ENCODE peak calls at places on chromosome 14, in four cellular contexts. One of them, this sample, is unnamed.

GRCh38 chr14:68233385-68233784 is 413.8 kb downstream of the RAD51B start:
- DNase-seq in K562: no peak
- DNase-seq in GM12891: no peak
- DNase-seq in HepG2: no peak
- DNase-seq in this sample: no peak

GRCh38 chr14:43411841-43412240 is 1095.2 kb downstream of the FSCB start:
- DNase-seq in K562: no peak
- DNase-seq in GM12891: no peak
- DNase-seq in HepG2: no peak
- DNase-seq in this sample: no peak

GRCh38 chr14:36383674-36384421 is 63.4 kb upstream of the MBIP start:
- DNase-seq in HepG2: no peak
- DNase-seq in K562: no peak
- DNase-seq in GM12891: no peak
- DNase-seq in this sample: no peak

GRCh38 chr14:99758121-99758871 is 34.9 kb upstream of the EML1 start:
- DNase-seq in HepG2: no peak
- DNase-seq in GM12891: no peak
- DNase-seq in K562: no peak
- DNase-seq in this sample: no peak

GRCh38 chr14:104284636-104285482 is 146.5 kb downstream of the KIF26A start:
- DNase-seq in K562: no peak
- DNase-seq in GM12891: no peak
- DNase-seq in HepG2: no peak
- DNase-seq in this sample: no peak

GRCh38 chr14:50260511-50260910 is 29.1 kb upstream of the SOS2 start:
- DNase-seq in GM12891: peak; percentile 7
- DNase-seq in HepG2: peak; percentile 23
- DNase-seq in K562: no peak
- DNase-seq in this sample: no peak

GRCh38 chr14:47040490-47040889 is 388.9 kb upstream of the RPL10L start:
- DNase-seq in GM12891: no peak
- DNase-seq in K562: no peak
- DNase-seq in HepG2: peak; percentile 3
- DNase-seq in this sample: no peak

GRCh38 chr14:35286707-35287106 is 5.5 kb upstream of the PSMA6 start:
- DNase-seq in HepG2: no peak
- DNase-seq in GM12891: no peak
- DNase-seq in K562: no peak
- DNase-seq in this sample: no peak

GRCh38 chr14:67580336-67581230 is 19.5 kb downstream of the PIGH start:
- DNase-seq in HepG2: no peak
- DNase-seq in GM12891: no peak
- DNase-seq in K562: no peak
- DNase-seq in this sample: no peak

GRCh38 chr14:22432348-22432976 is 156.6 kb downstream of the DAD1 start:
- DNase-seq in GM12891: no peak
- DNase-seq in HepG2: no peak
- DNase-seq in K562: no peak
- DNase-seq in this sample: no peak

GRCh38 chr14:93970589-93970966 is 5.8 kb downstream of the ASB2 start:
- DNase-seq in HepG2: peak; percentile 52
- DNase-seq in K562: no peak
- DNase-seq in GM12891: no peak
- DNase-seq in this sample: no peak

GRCh38 chr14:33165144-33165925 is 226.7 kb downstream of the NPAS3 start:
- DNase-seq in K562: no peak
- DNase-seq in HepG2: no peak
- DNase-seq in GM12891: no peak
- DNase-seq in this sample: no peak

GRCh38 chr14:68011629-68012028 is 192.1 kb downstream of the RAD51B start:
- DNase-seq in K562: no peak
- DNase-seq in GM12891: no peak
- DNase-seq in HepG2: no peak
- DNase-seq in this sample: no peak

GRCh38 chr14:98877065-98877464 is 394.9 kb downstream of the BCL11B start:
- DNase-seq in K562: no peak
- DNase-seq in HepG2: no peak
- DNase-seq in GM12891: no peak
- DNase-seq in this sample: no peak

GRCh38 chr14:54817506-54817905 is 85.1 kb downstream of the GCH1 start:
- DNase-seq in HepG2: no peak
- DNase-seq in GM12891: no peak
- DNase-seq in K562: no peak
- DNase-seq in this sample: no peak

GRCh38 chr14:72377016-72377415 is 444.8 kb downstream of the RGS6 start:
- DNase-seq in K562: no peak
- DNase-seq in GM12891: no peak
- DNase-seq in HepG2: no peak
- DNase-seq in this sample: no peak

GRCh38 chr14:55160989-55161388 is 30.4 kb downstream of the DLGAP5 start:
- DNase-seq in GM12891: no peak
- DNase-seq in HepG2: peak; percentile 8
- DNase-seq in K562: no peak
- DNase-seq in this sample: no peak

GRCh38 chr14:55354500-55354899 is 57.1 kb downstream of the ATG14 start:
- DNase-seq in HepG2: peak; percentile 41
- DNase-seq in K562: no peak
- DNase-seq in GM12891: no peak
- DNase-seq in this sample: no peak

GRCh38 chr14:89669209-89669608 is 252.2 kb upstream of the FOXN3 start:
- DNase-seq in GM12891: no peak
- DNase-seq in HepG2: no peak
- DNase-seq in K562: no peak
- DNase-seq in this sample: no peak

DNA sequence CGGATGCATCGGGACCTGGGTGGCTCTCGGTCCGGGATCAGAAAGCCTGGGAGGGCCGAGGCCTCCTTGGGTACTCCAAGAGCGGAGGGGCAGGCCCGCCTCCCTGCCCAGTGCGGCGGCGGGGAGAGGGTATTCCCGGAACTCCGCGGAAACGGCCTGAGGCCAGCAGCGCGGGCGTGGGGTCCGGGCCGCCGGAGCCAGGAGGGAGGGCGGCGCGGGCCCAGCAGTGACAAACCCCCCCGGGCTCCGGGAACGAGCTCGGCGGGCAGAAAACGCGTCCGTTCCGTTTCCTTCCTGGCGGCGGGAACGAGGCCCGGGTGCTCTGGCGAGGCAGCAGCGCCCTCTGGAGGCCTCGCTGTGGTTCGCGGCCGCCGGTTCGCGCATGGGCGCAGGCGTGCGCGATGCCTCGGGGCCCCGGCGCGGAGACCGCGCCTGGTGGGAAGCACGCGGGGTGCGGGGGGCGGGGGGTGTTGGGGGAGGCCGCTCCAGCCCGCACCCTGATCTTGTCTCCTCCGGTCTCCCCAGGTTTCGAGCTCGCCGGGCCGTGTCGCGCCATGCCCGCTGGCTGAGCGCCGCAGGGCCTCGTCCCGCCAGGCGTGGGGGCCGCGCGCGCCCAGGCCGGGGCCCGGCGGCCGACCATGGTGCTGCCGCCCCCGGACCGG is 1.9 kb downstream of the TMEM121 start:
- DNase-seq in HepG2: peak; percentile 38
- DNase-seq in K562: peak; percentile 79
- DNase-seq in GM12891: peak; percentile 96
- DNase-seq in this sample: peak; percentile 97
- TF ChIP-seq POLR2AphosphoS5 in HepG2: no peak
- TF ChIP-seq POLR2AphosphoS5 in K562: no peak
- TF ChIP-seq POLR2AphosphoS5 in GM12891: no peak
- TF ChIP-seq POLR2AphosphoS5 in this sample: no peak

GRCh38 chr14:96062506-96062905 is 23.3 kb downstream of the C14orf132 start:
- DNase-seq in GM12891: no peak
- DNase-seq in HepG2: no peak
- DNase-seq in K562: no peak
- DNase-seq in this sample: no peak
- TF ChIP-seq TAF1 in GM12891: no peak
- TF ChIP-seq TAF1 in HepG2: no peak
- TF ChIP-seq TAF1 in K562: no peak
- TF ChIP-seq TAF1 in this sample: no peak

DNA sequence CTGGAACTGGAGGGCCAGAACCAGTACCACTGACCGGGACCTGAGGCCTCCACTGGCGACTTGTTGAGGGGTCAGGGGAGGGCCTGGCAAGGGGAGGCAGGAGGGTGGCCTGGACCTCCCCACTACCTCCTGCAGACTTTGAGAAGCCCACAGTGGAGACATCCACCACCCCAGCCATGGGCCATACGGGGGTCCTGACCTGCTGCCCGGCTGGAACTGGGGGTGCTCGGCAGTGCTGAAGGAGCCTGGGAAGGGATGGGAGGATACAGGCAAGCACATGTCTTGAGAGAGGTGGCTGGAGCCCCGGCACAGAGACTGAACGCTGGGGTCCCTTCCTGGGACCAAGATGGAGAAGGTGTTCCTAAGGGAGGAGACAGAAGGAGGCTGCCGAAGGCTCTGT is 14.3 kb downstream of the NGB start:
- DNase-seq in GM12891: no peak
- DNase-seq in HepG2: no peak
- DNase-seq in K562: no peak
- DNase-seq in this sample: no peak
- TF ChIP-seq POLR2AphosphoS5 in GM12891: no peak
- TF ChIP-seq POLR2AphosphoS5 in HepG2: no peak
- TF ChIP-seq POLR2AphosphoS5 in K562: no peak
- TF ChIP-seq POLR2AphosphoS5 in this sample: no peak

GRCh38 chr14:95463173-95463901 is 53.1 kb downstream of the SYNE3 start:
- DNase-seq in GM12891: no peak
- DNase-seq in HepG2: no peak
- DNase-seq in K562: no peak
- DNase-seq in this sample: no peak
- TF ChIP-seq TAF1 in GM12891: no peak
- TF ChIP-seq TAF1 in HepG2: no peak
- TF ChIP-seq TAF1 in K562: no peak
- TF ChIP-seq TAF1 in this sample: no peak

GRCh38 chr14:75459099-75459741 is 31.4 kb downstream of the JDP2 start:
- DNase-seq in K562: no peak
- DNase-seq in HepG2: no peak
- DNase-seq in GM12891: no peak
- DNase-seq in this sample: no peak
- TF ChIP-seq POLR2AphosphoS5 in K562: no peak
- TF ChIP-seq POLR2AphosphoS5 in HepG2: no peak
- TF ChIP-seq POLR2AphosphoS5 in GM12891: no peak
- TF ChIP-seq POLR2AphosphoS5 in this sample: no peak

DNA sequence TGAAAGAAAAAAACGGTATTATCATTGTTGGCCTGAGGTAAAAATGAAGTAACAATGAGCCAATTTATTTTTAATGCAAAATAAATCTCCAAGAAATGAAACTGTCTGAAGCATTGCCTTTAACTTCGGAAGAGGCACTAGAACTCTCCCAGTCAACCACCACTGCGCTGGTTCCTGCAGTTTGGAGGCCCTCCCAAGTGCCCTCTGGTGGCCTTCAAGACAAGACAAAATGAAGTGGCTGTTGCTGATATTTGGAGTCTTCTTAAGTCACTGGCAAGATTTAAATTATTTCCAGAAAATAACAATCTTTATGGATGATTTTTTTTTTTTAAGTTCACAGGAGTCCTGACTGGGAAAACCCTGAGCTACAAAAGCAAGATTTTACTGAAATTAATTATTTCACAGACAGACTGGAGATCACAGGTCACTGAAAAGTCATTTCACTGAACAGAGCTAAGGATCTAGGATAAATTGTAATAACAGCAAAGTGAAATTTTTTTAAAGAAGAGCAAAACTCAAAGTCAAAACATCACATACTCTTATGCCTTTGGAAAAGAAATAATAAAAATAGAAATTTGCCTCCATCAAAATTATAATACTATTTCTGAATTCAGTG is 58.2 kb downstream of the DICER1 start:
- DNase-seq in HepG2: peak; percentile 22
- DNase-seq in GM12891: no peak
- DNase-seq in K562: peak; percentile 14
- DNase-seq in this sample: no peak
- TF ChIP-seq TAF1 in HepG2: no peak
- TF ChIP-seq TAF1 in GM12891: no peak
- TF ChIP-seq TAF1 in K562: no peak
- TF ChIP-seq TAF1 in this sample: no peak

GRCh38 chr14:102085503-102085902 is 1.3 kb downstream of the HSP90AA1 start:
- DNase-seq in K562: no peak
- DNase-seq in HepG2: no peak
- DNase-seq in GM12891: no peak
- DNase-seq in this sample: no peak

GRCh38 chr14:102087762-102088011 is 843 bp upstream of the HSP90AA1 start:
- DNase-seq in K562: no peak
- DNase-seq in GM12891: no peak
- DNase-seq in HepG2: no peak
- DNase-seq in this sample: no peak

GRCh38 chr14:102086972-102087761 is at the start of gene HSP90AA1:
- DNase-seq in HepG2: peak; percentile 83
- DNase-seq in K562: peak; percentile 86
- DNase-seq in GM12891: peak; percentile 90
- DNase-seq in this sample: peak; percentile 87

GRCh38 chr14:102086346-102086971 is 385 bp downstream of the HSP90AA1 start:
- DNase-seq in K562: peak; percentile 67
- DNase-seq in HepG2: no peak
- DNase-seq in GM12891: no peak
- DNase-seq in this sample: no peak

GRCh38 chr14:102084931-102085330 is 1.9 kb downstream of the HSP90AA1 start:
- DNase-seq in GM12891: no peak
- DNase-seq in HepG2: no peak
- DNase-seq in K562: no peak
- DNase-seq in this sample: no peak
- TF ChIP-seq POLR2AphosphoS5 in GM12891: no peak
- TF ChIP-seq POLR2AphosphoS5 in HepG2: no peak
- TF ChIP-seq POLR2AphosphoS5 in K562: no peak
- TF ChIP-seq POLR2AphosphoS5 in this sample: no peak

DNA sequence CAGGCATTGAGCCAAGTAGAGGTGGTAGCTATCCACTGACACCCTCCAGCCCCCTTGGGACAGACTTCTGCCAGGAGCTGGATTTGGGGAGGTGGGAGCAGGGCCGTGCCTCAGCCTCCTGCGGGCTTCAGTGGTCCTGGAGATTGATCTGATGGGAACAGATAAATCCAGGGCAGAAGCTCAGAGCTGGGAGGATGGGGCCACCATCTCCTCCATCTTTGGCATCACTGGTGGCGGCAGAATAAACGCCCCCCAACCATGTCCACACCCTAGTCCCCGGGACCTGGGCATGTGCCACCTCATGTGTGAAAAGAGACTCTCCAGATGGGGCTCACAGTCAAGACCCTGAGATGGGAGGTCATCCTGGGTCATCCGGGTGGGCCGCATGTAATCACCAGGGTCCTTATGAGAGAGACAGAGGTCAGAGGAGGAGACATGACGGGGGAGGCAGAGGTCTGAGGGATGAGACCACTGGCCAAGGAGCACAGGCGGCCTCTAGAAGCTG is 209.6 kb upstream of the RTL1 start:
- DNase-seq in HepG2: no peak
- DNase-seq in GM12891: no peak
- DNase-seq in K562: no peak
- DNase-seq in this sample: no peak
- TF ChIP-seq TAF1 in HepG2: no peak
- TF ChIP-seq TAF1 in GM12891: no peak
- TF ChIP-seq TAF1 in K562: no peak
- TF ChIP-seq TAF1 in this sample: no peak